ENCODE peak calls at places on chromosomes 12 and 14, in seven cellular contexts. Q, R, E, W, N, K and J are unnamed samples.

GRCh38 chr14:100584056-100585031 is 2.9 kb downstream of the BEGAIN start:
- DNase-seq in Q (no peak), R (no peak), E (no peak), W (no peak), N (no peak), K (no peak), J (no peak)

GRCh38 chr14:21102472-21103164 is 1.8 kb downstream of the TMEM253 start:
- DNase-seq in Q (no peak), R (no peak), E (no peak), W (no peak), N (no peak), K (no peak), J (no peak)

GRCh38 chr14:89206426-89206825 is 210.6 kb downstream of the FOXN3 start:
- DNase-seq in Q (no peak), R (no peak), E (no peak), W (no peak), N (no peak), K (no peak), J (no peak)

GRCh38 chr14:103085106-103086091 is 1.4 kb downstream of the LBHD2 start:
- DNase-seq in Q (no peak), R (no peak), E (no peak), W (no peak), N (no peak), K (no peak), J (no peak)

GRCh38 chr14:40691066-40691465 is 915.6 kb upstream of the LRFN5 start:
- DNase-seq in Q (no peak), R (no peak), E (no peak), W (no peak), N (no peak), K (no peak), J (no peak)

GRCh38 chr14:40221428-40221827 is 789.2 kb upstream of the FBXO33 start:
- DNase-seq in Q (peak), R (no peak), E (no peak), W (no peak), N (no peak), K (no peak), J (no peak)

GRCh38 chr12:50926415-50926814 is 25.9 kb upstream of the HIGD1C start:
- DNase-seq in Q (no peak), R (no peak), E (no peak), W (no peak), N (no peak), K (no peak), J (peak)

GRCh38 chr12:25743679-25744078 is 190.6 kb upstream of the LMNTD1 start:
- DNase-seq in Q (no peak), R (no peak), E (no peak), W (no peak), N (no peak), K (no peak), J (no peak)

GRCh38 chr12:47954058-47954457 is 9.3 kb upstream of the TMEM106C start:
- DNase-seq in Q (peak), R (no peak), E (no peak), W (no peak), N (no peak), K (no peak), J (no peak)

GRCh38 chr12:132404435-132404855 is 75.1 kb upstream of the GALNT9 start:
- DNase-seq in Q (no peak), R (no peak), E (no peak), W (no peak), N (no peak), K (peak), J (no peak)

GRCh38 chr12:13443498-13443897 is 247.0 kb downstream of the EMP1 start:
- DNase-seq in Q (no peak), R (no peak), E (no peak), W (no peak), N (no peak), K (peak), J (no peak)

GRCh38 chr12:124040737-124041136 is 67.7 kb downstream of the ZNF664 start:
- DNase-seq in Q (no peak), R (no peak), E (no peak), W (no peak), N (no peak), K (no peak), J (no peak)

GRCh38 chr14:36665887-36666415 is 4.3 kb downstream of the PAX9 start:
- DNase-seq in Q (peak), R (no peak), E (no peak), W (no peak), N (no peak), K (no peak), J (no peak)

GRCh38 chr12:52277486-52278245 is 3.2 kb downstream of the KRT86 start:
- DNase-seq in Q (no peak), R (no peak), E (no peak), W (no peak), N (peak), K (no peak), J (no peak)

GRCh38 chr14:60064491-60065072 is 27.1 kb upstream of the PCNX4 start:
- DNase-seq in Q (peak), R (no peak), E (no peak), W (no peak), N (no peak), K (no peak), J (peak)

GRCh38 chr14:105005329-105005928 is 15.5 kb downstream of the CDCA4 start:
- DNase-seq in Q (no peak), R (no peak), E (no peak), W (no peak), N (no peak), K (no peak), J (no peak)

GRCh38 chr14:68569970-68570409 is 222.9 kb downstream of the ZFP36L1 start:
- DNase-seq in Q (peak), R (no peak), E (no peak), W (no peak), N (no peak), K (no peak), J (peak)

GRCh38 chr14:54186821-54187365 is 209.9 kb upstream of the CDKN3 start:
- DNase-seq in Q (no peak), R (no peak), E (no peak), W (no peak), N (no peak), K (no peak), J (no peak)

GRCh38 chr12:21775130-21775920 is 819 bp upstream of the KCNJ8 start:
- DNase-seq in Q (no peak), R (no peak), E (no peak), W (no peak), N (no peak), K (no peak), J (no peak)

GRCh38 chr14:22478247-22478646 is 110.8 kb downstream of the DAD1 start:
- DNase-seq in Q (no peak), R (no peak), E (no peak), W (no peak), N (no peak), K (no peak), J (no peak)

GRCh38 chr12:20314325-20314724 is 54.0 kb upstream of the PDE3A start:
- DNase-seq in Q (no peak), R (no peak), E (no peak), W (no peak), N (no peak), K (no peak), J (no peak)

GRCh38 chr12:54653025-54653424 is 4.9 kb upstream of the DCD start:
- DNase-seq in Q (no peak), R (no peak), E (no peak), W (no peak), N (no peak), K (no peak), J (no peak)

GRCh38 chr12:88723219-88723618 is 142.9 kb upstream of the KITLG start:
- DNase-seq in Q (peak), R (no peak), E (no peak), W (no peak), N (no peak), K (no peak), J (no peak)

GRCh38 chr12:72468505-72468904 is 196.3 kb downstream of the TRHDE start:
- DNase-seq in Q (no peak), R (no peak), E (no peak), W (no peak), N (no peak), K (no peak), J (no peak)

GRCh38 chr12:80320121-80320678 is 123.8 kb upstream of the PTPRQ start:
- DNase-seq in Q (no peak), R (peak), E (no peak), W (no peak), N (no peak), K (no peak), J (no peak)

GRCh38 chr12:28878629-28879028 is 270.4 kb upstream of the FAR2 start:
- DNase-seq in Q (no peak), R (no peak), E (no peak), W (no peak), N (no peak), K (no peak), J (no peak)

GRCh38 chr14:104350463-104351185 is 212.2 kb downstream of the KIF26A start:
- DNase-seq in Q (no peak), R (no peak), E (no peak), W (peak), N (no peak), K (no peak), J (peak)

GRCh38 chr12:10068634-10069033 is 30.2 kb downstream of the CLEC1A start:
- DNase-seq in Q (no peak), R (no peak), E (no peak), W (no peak), N (no peak), K (no peak), J (peak)

GRCh38 chr14:102138935-102139247 is 806 bp upstream of the WDR20 start:
- DNase-seq in Q (no peak), R (no peak), E (no peak), W (no peak), N (no peak), K (no peak), J (no peak)

GRCh38 chr12:64737539-64737938 is 21.7 kb downstream of the GNS start:
- DNase-seq in Q (no peak), R (no peak), E (no peak), W (no peak), N (no peak), K (no peak), J (no peak)

GRCh38 chr12:89919241-89919906 is 210.7 kb upstream of the ATP2B1 start:
- DNase-seq in Q (peak), R (no peak), E (no peak), W (no peak), N (no peak), K (no peak), J (no peak)

DNA sequence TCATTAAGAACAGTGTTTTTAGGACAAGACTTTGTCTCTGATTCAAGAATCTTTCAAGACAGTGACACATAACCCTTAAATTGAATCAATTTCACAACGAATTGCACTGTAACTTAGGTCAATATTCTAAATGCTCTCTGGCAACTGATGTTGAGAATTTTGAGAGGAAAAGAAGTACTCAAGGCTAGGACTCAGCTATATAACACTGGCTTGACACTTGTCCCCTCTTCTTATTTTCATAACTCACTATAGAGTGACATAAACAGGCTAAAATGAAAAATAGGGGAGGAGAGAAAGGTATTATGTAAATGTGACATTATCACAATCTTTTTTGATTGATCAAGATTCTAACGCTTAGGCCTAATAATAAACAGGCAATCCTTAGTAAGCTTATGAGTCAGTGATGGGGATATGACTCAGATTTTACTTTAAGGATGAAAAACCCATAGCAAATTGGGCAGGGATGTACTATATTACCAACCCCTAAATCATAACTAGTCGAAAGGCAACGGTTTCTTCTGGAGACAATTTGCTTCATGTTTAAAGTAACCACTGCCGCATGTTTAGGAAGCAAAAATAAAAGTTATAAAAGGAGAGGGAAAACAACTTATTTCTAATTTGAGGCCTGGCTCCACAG is 10.9 kb downstream of the BTG1 start:
- DNase-seq in Q (peak), R (no peak), E (no peak), W (no peak), N (no peak), K (no peak), J (peak)
- H3K27ac ChIP-seq in Q (peak), R (no peak), E (peak), W (no peak), N (peak), K (peak), J (peak)

GRCh38 chr12:31479516-31480210 is 111.3 kb downstream of the DENND5B start:
- DNase-seq in Q (no peak), R (no peak), E (no peak), W (no peak), N (no peak), K (no peak), J (no peak)
- H3K27ac ChIP-seq in Q (no peak), R (no peak), E (no peak), W (no peak), N (no peak), K (no peak), J (no peak)

GRCh38 chr12:125525879-125526278 is 460.6 kb downstream of the AACS start:
- DNase-seq in Q (no peak), R (no peak), E (no peak), W (no peak), N (no peak), K (no peak), J (no peak)

GRCh38 chr12:125530876-125531275 is 465.6 kb downstream of the AACS start:
- DNase-seq in Q (no peak), R (no peak), E (no peak), W (no peak), N (no peak), K (no peak), J (no peak)

GRCh38 chr12:125533434-125534029 is 468.3 kb downstream of the AACS start:
- DNase-seq in Q (peak), R (peak), E (no peak), W (peak), N (peak), K (peak), J (no peak)

DNA sequence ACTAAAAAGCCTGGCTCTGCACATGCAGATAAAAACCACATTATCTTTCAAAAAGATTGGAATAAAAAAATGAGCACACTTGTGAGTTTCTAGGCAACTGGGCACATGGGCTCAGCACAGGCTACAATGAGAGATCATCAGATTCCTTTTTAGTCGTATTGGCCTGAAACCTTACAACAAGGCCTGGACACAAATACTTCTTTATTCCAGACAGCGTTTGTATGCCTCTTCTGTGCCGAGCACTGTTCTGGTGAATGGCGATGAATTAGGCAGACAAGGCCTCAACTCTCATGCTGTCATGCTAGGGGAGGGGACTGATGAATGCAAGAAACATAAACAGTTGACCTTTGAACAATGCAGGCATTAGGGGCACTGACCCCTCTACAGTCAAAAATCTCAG is 463.1 kb downstream of the AACS start:
- DNase-seq in Q (no peak), R (no peak), E (no peak), W (peak), N (no peak), K (no peak), J (no peak)
- H3K27ac ChIP-seq in Q (no peak), R (no peak), E (no peak), W (peak), N (no peak), K (no peak), J (no peak)

DNA sequence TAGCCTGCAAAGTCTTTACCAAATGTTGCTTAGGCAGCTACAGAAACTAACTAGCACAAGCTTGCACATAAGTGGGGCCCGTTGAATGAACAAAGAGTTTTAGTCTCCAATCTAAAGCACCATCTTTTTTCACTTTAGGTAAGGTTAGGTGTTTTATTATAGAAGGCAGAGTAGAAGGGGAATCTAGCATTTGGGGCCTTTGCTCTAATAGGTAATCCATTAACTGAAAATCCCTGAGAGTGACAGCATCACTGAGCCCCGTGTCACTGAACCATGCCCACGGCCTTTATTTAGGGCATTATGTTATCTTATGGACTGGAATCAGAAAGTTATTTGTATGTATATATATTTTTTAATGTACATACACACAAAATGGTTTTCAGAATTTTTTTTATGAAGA is 25.1 kb downstream of the CPNE8 start:
- DNase-seq in Q (no peak), R (no peak), E (no peak), W (no peak), N (no peak), K (no peak), J (no peak)
- H3K27ac ChIP-seq in Q (peak), R (no peak), E (no peak), W (no peak), N (no peak), K (no peak), J (no peak)

DNA sequence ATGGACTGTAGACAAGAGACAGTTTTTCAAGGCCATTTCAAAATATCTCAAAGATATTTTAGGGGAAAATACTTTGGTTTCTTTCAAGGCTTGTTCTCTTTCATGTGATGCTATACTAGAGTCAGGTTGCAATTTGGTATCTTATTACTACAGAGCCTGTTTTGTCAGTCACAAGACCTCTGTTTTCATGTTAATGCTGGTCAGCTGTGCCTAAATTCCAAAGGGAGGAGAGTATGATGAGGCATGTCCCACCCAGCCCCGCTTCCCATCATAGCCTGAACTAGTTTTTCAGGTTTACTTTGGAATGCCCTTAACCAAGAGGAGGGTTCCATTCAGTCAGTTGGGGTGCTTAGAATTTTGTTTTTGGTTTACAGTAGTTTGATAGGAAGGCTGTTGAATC is 52.6 kb downstream of the GPHB5 start:
- DNase-seq in Q (peak), R (peak), E (no peak), W (no peak), N (no peak), K (no peak), J (no peak)
- H3K27ac ChIP-seq in Q (no peak), R (no peak), E (no peak), W (no peak), N (no peak), K (no peak), J (no peak)

DNA sequence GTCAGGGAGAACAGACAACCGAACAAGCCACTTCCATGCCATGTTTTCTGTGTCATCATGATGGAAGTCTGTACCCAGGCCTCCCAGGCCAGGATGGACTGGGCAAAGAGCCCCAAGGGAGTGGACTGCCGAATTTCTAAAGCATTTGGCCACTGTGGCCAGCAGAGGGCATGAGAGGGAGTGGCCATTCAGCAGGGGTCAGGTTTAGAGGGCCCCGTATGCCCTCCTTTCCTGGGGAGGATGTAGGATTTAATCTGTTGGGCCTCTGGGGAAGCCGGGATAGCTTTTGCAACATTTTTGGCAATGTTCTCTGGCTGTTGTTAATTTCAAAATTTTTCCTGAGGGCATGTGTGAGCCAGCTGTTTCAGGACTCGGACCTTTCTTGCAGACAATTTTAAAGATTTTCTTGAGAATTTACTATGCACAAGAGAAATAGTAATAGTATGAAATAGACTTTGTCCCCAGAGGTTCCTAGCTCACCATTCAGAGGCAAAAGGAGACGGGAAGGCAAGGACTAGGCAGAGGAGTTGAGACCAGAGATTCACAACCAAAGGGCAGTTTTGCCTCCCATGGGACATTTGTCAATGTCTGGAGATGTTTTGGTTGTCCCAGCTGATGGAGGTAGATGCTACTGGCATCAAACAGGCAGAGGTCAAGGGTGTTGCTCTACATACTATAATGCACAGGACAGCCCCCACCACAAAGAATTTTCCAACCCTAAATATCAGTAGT is 18.0 kb downstream of the ACACB start:
- DNase-seq in Q (peak), R (no peak), E (no peak), W (no peak), N (peak), K (peak), J (no peak)
- H3K27ac ChIP-seq in Q (no peak), R (no peak), E (no peak), W (no peak), N (peak), K (no peak), J (no peak)

DNA sequence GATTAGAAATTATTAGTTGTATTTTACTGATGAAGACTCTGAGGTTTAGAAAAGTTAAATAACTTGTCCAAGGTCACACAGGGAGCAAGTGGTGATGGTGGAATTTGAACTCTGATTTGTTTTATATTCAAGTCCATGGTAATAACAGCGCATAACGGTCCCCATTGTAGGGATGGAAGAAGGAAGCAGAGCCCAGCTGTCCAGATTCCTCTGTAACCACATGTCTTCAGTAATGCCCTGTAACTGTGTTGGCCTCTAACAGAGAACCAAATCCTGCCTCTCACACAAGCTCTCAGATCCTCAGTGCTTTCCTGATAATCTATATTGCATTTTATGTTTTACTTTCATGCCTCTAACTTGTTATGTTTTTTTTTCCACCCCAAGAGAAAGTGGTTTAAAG is 105.0 kb upstream of the SEL1L start:
- DNase-seq in Q (no peak), R (no peak), E (no peak), W (no peak), N (no peak), K (no peak), J (no peak)
- H3K27ac ChIP-seq in Q (no peak), R (no peak), E (no peak), W (no peak), N (no peak), K (no peak), J (no peak)

GRCh38 chr14:61179061-61179675 is 102.0 kb downstream of the TMEM30B start:
- DNase-seq in Q (peak), R (no peak), E (no peak), W (no peak), N (no peak), K (no peak), J (no peak)
- H3K27ac ChIP-seq in Q (peak), R (no peak), E (no peak), W (no peak), N (no peak), K (no peak), J (peak)